ENCODE peak calls at places on chromosomes 13 and 19, in nine cellular contexts. I is mesendoderm, U is adrenal gland, W is H7, Z is GM23338, S is thoracic aorta, H is body of pancreas, F is WERI-Rb-1, L is vagina. B is an unnamed sample.

GRCh38 chr13:102870677-102871415 is 25.0 kb downstream of the ERCC5 start:
- DNase-seq in I (peak), U (peak), W (peak), Z (peak), S (no peak), H (peak), F (peak), L (no peak), B (peak)

GRCh38 chr19:48754950-48755645 is at the start of gene FGF21:
- DNase-seq in I (peak), U (no peak), W (peak), Z (peak), S (no peak), H (no peak), F (no peak), L (no peak), B (no peak)

GRCh38 chr13:57408312-57408711 is 223.2 kb upstream of the PCDH17 start:
- DNase-seq in I (no peak), U (no peak), W (no peak), Z (no peak), S (no peak), H (no peak), F (peak), L (no peak), B (no peak)

GRCh38 chr19:48962029-48962848 is 2.9 kb upstream of the FTL start:
- DNase-seq in I (peak), U (no peak), W (peak), Z (peak), S (no peak), H (peak), F (no peak), L (peak), B (peak)

GRCh38 chr19:47063874-47064273 is 15.4 kb upstream of the TMEM160 start:
- DNase-seq in I (no peak), U (no peak), W (no peak), Z (no peak), S (no peak), H (no peak), F (peak), L (no peak), B (no peak)

GRCh38 chr19:31670931-31671330 is 321.7 kb upstream of the TSHZ3 start:
- DNase-seq in I (no peak), U (no peak), W (no peak), Z (no peak), S (no peak), H (no peak), F (no peak), L (no peak), B (no peak)

GRCh38 chr13:32720026-32720425 is 133.8 kb downstream of the PDS5B start:
- DNase-seq in I (no peak), U (no peak), W (no peak), Z (no peak), S (no peak), H (no peak), F (no peak), L (no peak), B (no peak)

GRCh38 chr13:48975101-48975925 is at the start of gene FNDC3A:
- DNase-seq in I (peak), U (peak), W (peak), Z (peak), S (no peak), H (peak), F (peak), L (no peak), B (peak)

DNA sequence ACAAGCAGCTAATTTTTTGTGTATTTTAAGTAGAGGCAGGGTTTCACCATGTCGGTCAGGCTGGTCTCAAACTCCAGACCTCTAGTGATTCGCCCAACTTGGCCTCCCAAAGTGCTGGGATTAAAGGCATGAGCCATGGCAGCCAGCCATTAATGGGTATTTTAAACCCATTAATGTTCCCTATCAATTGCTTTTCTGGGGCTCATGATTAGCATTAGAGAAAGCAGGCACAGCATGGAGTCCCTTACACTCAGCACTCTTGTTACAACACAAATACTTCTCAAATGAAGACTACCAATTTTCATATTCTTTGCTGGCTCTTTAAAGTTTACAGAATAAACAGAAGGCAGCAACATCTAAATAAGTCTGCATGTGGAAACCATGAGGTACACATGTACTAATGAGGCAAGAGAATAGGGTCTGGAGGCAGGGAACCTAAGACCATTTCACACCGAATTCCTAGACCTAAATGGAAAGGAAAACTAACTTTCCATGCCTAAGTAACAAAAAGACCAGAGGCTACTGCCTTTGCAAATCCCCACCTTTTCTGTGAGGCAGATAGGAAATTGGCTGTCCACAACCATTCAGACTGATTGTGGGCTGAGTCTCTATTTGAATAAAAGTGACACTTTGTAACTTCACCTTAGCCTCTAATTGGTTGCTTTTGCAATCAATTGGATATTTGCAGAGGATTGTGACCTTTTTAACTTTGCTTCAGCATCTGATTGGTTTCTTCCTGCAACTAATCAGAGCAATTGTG is 21.2 kb downstream of the ZNF675 start:
- DNase-seq in I (peak), U (no peak), W (no peak), Z (peak), S (no peak), H (no peak), F (no peak), L (no peak), B (no peak)
- H3K4me3 ChIP-seq in I (no peak), U (no peak), W (no peak), Z (peak), S (no peak), H (no peak), F (no peak), L (no peak), B (no peak)

DNA sequence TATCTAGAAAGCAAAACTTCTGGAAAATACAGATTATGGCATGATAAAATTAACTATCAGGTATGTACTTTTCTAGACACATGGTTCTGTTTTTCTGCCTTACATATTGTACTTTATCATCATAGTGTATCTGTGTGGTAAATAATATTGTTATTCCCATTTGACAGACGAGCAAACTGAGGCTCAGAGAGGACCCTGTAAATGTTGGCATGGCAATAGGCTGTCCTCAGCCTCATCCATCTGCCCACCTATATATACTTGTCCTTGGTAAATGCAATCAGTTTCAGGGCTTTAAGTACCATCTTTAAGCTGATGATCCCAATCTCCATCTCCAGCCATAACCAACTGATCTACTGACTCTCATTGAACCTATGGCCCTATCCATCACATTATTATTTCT is 178.0 kb downstream of the DCT start:
- DNase-seq in I (no peak), U (no peak), W (no peak), Z (no peak), S (no peak), H (no peak), F (no peak), L (no peak), B (no peak)
- H3K4me3 ChIP-seq in I (no peak), U (no peak), W (no peak), Z (no peak), S (no peak), H (no peak), F (no peak), L (no peak), B (no peak)

GRCh38 chr19:38850976-38851621 is 1.3 kb upstream of the HNRNPL start:
- DNase-seq in I (peak), U (no peak), W (peak), Z (peak), S (no peak), H (no peak), F (peak), L (peak), B (no peak)

GRCh38 chr19:38852231-38853044 is 2.7 kb upstream of the HNRNPL start:
- DNase-seq in I (peak), U (peak), W (peak), Z (peak), S (peak), H (peak), F (peak), L (peak), B (peak)

GRCh38 chr19:38851622-38852230 is 1.9 kb upstream of the HNRNPL start:
- DNase-seq in I (peak), U (peak), W (peak), Z (peak), S (peak), H (peak), F (peak), L (peak), B (peak)

GRCh38 chr19:38850231-38850975 is 617 bp upstream of the HNRNPL start:
- DNase-seq in I (peak), U (peak), W (peak), Z (peak), S (peak), H (peak), F (peak), L (peak), B (peak)

DNA sequence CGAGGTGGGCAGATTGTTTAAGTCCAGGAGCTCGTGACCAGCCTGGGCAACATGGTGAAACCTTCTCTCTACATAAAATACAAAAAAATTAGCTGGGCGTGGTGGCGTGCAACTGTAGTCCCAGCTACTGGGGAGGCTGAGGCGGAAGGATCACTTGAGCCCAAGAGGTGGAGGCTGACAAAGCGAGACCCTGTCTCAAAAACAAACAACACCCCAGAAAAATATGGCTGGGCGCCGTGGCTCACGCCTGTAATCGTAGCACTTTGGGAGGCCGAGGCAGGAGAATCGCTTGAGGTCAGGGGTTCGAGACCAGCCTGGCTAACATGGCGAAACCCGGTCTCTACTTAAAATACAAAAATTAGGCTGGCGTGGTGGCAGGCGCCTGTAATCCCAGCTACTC is 3.4 kb upstream of the HNRNPL start:
- DNase-seq in I (no peak), U (no peak), W (no peak), Z (no peak), S (no peak), H (no peak), F (no peak), L (no peak), B (no peak)
- H3K4me3 ChIP-seq in I (no peak), U (no peak), W (no peak), Z (peak), S (peak), H (no peak), F (peak), L (no peak), B (peak)

DNA sequence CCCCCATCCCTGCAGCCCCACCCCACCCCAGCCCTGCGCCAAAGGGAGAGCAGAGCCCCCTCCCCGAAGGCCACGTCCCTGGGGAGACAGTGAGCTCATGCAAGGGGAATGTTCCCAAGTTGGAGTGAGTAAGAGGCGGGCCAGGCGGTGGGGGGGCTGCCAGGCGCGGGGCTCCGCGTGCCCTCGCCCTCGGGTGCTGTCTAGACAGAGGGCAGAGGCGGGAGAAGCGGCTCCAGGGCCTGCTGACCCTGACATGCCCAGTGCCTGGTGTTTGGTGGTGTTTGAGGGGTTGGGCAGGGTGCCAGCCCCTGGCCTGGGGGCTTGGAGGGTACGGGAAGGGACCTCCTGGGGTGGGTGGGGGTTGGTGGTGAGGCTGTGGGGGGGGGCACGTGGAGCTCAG is 1.0 kb downstream of the FSTL3 start:
- DNase-seq in I (no peak), U (peak), W (peak), Z (no peak), S (peak), H (peak), F (no peak), L (no peak), B (peak)
- H3K4me3 ChIP-seq in I (no peak), U (peak), W (no peak), Z (no peak), S (peak), H (no peak), F (no peak), L (peak), B (peak)

DNA sequence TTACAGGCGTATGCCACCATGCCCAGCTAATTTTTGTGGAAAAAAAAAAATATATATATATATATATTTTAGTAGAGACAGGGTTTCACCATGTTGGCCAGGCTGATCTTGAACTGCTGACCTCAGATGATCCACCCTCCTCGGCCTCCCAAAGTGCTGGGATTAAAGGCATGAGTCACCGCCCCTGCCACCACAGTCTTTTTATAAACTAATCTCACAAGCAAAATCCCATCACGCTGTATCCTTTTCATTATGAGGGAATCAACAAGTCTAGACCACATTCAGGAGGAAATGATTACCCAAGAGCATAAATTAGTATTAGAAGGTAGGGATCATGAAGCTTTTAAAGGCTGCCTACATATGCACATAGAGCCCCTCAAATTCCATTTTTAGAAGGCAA is 210.6 kb upstream of the NBEA start:
- DNase-seq in I (no peak), U (no peak), W (no peak), Z (no peak), S (no peak), H (no peak), F (peak), L (no peak), B (no peak)
- H3K4me3 ChIP-seq in I (no peak), U (no peak), W (no peak), Z (no peak), S (no peak), H (no peak), F (no peak), L (no peak), B (no peak)

GRCh38 chr19:13865578-13866462 is 11.1 kb upstream of the NANOS3 start:
- DNase-seq in I (no peak), U (no peak), W (peak), Z (no peak), S (no peak), H (no peak), F (peak), L (no peak), B (no peak)

GRCh38 chr19:13868663-13869062 is 8.3 kb upstream of the NANOS3 start:
- DNase-seq in I (no peak), U (no peak), W (peak), Z (no peak), S (no peak), H (no peak), F (no peak), L (no peak), B (no peak)

GRCh38 chr19:13865243-13865577 is 11.7 kb upstream of the NANOS3 start:
- DNase-seq in I (no peak), U (no peak), W (no peak), Z (no peak), S (no peak), H (no peak), F (no peak), L (no peak), B (no peak)

GRCh38 chr19:13864513-13865242 is 12.3 kb upstream of the NANOS3 start:
- DNase-seq in I (no peak), U (no peak), W (peak), Z (no peak), S (no peak), H (no peak), F (no peak), L (no peak), B (no peak)

DNA sequence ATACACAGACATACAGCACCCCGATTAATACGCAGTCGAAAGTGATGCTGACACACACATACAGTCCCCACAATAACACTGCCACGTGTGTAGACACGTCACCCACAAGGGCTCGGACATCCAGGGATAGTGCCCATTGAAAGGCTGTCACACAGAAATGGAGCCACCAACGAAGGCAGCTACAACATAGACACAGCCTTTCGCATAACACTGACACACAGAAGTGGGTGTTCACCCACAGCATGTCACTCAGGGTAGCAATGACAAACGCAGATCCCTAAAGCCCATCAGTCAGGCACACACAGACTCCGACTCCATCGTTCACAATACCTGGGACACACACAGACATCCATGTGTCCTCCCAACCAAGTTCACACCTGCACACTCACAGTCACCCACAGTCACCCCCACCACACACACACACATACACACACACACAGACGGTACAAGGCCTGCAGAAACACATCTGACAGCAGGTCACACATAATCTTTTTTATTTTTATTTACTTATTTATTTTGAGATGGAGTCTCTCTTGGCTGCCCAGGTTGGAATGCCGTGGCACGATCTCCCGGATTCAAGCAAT is 10.4 kb upstream of the NANOS3 start:
- DNase-seq in I (no peak), U (no peak), W (no peak), Z (no peak), S (no peak), H (no peak), F (no peak), L (no peak), B (no peak)
- H3K4me3 ChIP-seq in I (no peak), U (no peak), W (no peak), Z (peak), S (peak), H (no peak), F (peak), L (peak), B (peak)

DNA sequence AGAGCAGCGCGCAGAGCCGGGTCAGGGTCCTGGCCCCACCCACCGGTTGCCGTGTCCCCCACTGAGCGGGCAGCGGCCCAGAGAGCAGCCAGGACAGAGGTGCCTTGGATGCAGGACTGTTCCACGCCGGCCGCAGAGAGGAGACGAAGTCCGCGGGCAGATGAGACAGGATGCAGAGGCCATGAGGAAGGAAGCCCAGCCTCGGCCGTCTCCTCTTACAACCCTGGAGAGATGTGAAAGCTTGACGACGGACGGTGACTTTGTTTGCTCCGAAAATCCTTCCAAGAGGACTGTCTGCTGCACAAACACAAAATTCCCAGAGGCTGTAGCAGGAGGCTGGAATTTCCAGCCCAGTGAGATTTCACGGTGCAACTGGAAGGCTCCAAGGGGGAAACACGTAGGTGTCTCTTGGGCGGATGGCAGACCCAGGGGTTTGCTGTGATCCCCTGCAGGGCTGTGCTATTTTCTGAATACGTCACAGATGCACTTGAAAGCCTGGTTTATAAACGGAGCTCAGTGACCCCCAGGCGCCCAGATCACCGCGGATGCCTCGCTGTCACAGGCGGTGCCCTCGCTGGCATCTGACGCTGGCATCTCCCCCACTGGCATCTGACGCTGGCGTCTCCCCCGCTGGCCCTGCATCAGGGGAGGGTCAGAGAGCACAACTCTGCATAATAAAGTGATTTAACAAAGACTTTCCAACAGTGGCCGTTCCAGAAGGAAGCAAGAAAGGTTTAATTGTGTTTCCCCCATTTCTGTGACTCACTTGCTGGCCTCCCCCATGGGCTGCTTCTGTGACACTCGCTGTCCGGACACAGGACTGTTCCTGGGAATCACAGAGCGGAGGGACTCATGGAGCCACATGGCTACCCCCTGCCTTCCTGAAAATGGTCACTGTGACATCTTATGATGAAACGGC is 62.0 kb upstream of the C13orf46 start:
- DNase-seq in I (no peak), U (peak), W (peak), Z (no peak), S (no peak), H (peak), F (no peak), L (no peak), B (no peak)
- H3K4me3 ChIP-seq in I (no peak), U (no peak), W (no peak), Z (no peak), S (no peak), H (no peak), F (no peak), L (peak), B (no peak)

B was measured in PC-3.